ENCODE peak calls at places on chromosomes 4 and X, in five cellular contexts. Q is ovary, E is psoas muscle, W is WERI-Rb-1, P is fibroblast of lung. V is an unnamed sample.

GRCh38 chrX:43860646-43861370 is 21.4 kb downstream of the MAOB start:
- DNase-seq in E (no peak), P (peak; percentile 72), W (no peak), Q (no peak), V (no peak)

GRCh38 chrX:71619193-71619592 is 882 bp upstream of the CXCR3 start:
- DNase-seq in P (peak; percentile 42), E (no peak), Q (no peak), W (no peak), V (no peak)

GRCh38 chrX:26788402-26788998 is 572.5 kb downstream of the MAGEB5 start:
- DNase-seq in E (no peak), W (no peak), P (no peak), Q (no peak), V (no peak)

GRCh38 chr4:53378171-53378482 is 686 bp downstream of the FIP1L1 start:
- DNase-seq in P (no peak), Q (no peak), E (no peak), W (no peak), V (no peak)

GRCh38 chr4:6909970-6910339 is 329 bp downstream of the TBC1D14 start:
- DNase-seq in P (no peak), E (peak; percentile 68), W (peak; percentile 29), Q (peak; percentile 57), V (no peak)

GRCh38 chr4:185128272-185129119 is 14.6 kb upstream of the SLC25A4 start:
- DNase-seq in Q (peak; percentile 64), W (no peak), E (peak; percentile 61), P (peak; percentile 19), V (peak; percentile 91)

GRCh38 chr4:156560701-156561100 is 410.9 kb downstream of the PDGFC start:
- DNase-seq in W (no peak), Q (no peak), E (no peak), P (peak; percentile 37), V (no peak)

GRCh38 chr4:47525154-47525819 is 40.2 kb downstream of the ATP10D start:
- DNase-seq in E (no peak), P (peak; percentile 98), W (no peak), Q (no peak), V (no peak)

GRCh38 chr4:41437264-41437566 is 100.7 kb upstream of the LIMCH1 start:
- DNase-seq in Q (no peak), W (peak; percentile 23), P (no peak), E (no peak), V (no peak)

GRCh38 chr4:110236324-110236723 is 37.9 kb upstream of the ELOVL6 start:
- DNase-seq in E (no peak), Q (no peak), P (no peak), W (no peak), V (no peak)

GRCh38 chr4:110231869-110232268 is 33.5 kb upstream of the ELOVL6 start:
- DNase-seq in E (no peak), W (no peak), Q (no peak), P (no peak), V (no peak)
- H3K4me3 ChIP-seq in E (no peak overlapping the region), W (no peak overlapping the region), Q (no peak overlapping the region), P (no peak overlapping the region), V (no peak overlapping the region)

GRCh38 chr4:120055167-120055566 is 11.5 kb downstream of the MAD2L1 start:
- DNase-seq in Q (no peak), E (no peak), P (peak; percentile 7), W (no peak), V (no peak)

GRCh38 chr4:120057416-120057815 is 9.2 kb downstream of the MAD2L1 start:
- DNase-seq in Q (no peak), E (no peak), W (no peak), P (no peak), V (no peak)

GRCh38 chr4:120053916-120054315 is 12.7 kb downstream of the MAD2L1 start:
- DNase-seq in P (no peak), Q (no peak), W (no peak), E (no peak), V (no peak)

GRCh38 chr4:120056249-120056648 is 10.4 kb downstream of the MAD2L1 start:
- DNase-seq in Q (no peak), E (no peak), P (peak; percentile 39), W (no peak), V (no peak)

DNA sequence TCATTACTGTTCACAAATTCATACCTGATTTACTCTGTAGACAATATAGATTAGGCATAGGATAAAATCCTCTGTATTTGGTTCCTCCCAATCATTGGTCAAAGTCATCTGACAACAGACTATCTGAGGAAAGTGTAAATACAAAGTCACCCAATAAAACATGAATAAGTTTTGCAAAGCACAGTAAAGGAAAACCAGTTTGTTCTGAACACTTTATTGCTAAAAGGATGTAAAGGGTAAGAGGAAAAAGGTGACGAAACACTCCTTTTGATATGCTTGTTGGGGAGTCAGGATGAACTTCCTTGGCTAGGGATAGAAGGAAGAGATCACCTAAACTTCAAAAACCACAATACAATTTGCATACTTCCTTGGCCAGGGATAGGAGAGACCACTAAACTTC is 10.9 kb downstream of the MAD2L1 start:
- DNase-seq in W (no peak), P (peak; percentile 6), E (no peak), Q (no peak), V (no peak)
- H3K36me3 ChIP-seq in W (peaks cover 42% of the 10 kb centered on the region), P (no peaks in the 10 kb centered on the region), E (no peaks in the 10 kb centered on the region), Q (no peaks in the 10 kb centered on the region), V (peaks cover 10% of the 10 kb centered on the region)

GRCh38 chr4:5158391-5158770 is 107.1 kb downstream of the STK32B start:
- DNase-seq in Q (no peak), W (no peak), P (no peak), E (no peak), V (no peak)

GRCh38 chr4:5160668-5161067 is 109.4 kb downstream of the STK32B start:
- DNase-seq in W (no peak), P (no peak), Q (no peak), E (no peak), V (no peak)

GRCh38 chr4:5156677-5157076 is 105.4 kb downstream of the STK32B start:
- DNase-seq in Q (no peak), E (no peak), W (no peak), P (no peak), V (no peak)

GRCh38 chr4:5158825-5159224 is 107.5 kb downstream of the STK32B start:
- DNase-seq in P (no peak), W (no peak), E (no peak), Q (no peak), V (no peak)

DNA sequence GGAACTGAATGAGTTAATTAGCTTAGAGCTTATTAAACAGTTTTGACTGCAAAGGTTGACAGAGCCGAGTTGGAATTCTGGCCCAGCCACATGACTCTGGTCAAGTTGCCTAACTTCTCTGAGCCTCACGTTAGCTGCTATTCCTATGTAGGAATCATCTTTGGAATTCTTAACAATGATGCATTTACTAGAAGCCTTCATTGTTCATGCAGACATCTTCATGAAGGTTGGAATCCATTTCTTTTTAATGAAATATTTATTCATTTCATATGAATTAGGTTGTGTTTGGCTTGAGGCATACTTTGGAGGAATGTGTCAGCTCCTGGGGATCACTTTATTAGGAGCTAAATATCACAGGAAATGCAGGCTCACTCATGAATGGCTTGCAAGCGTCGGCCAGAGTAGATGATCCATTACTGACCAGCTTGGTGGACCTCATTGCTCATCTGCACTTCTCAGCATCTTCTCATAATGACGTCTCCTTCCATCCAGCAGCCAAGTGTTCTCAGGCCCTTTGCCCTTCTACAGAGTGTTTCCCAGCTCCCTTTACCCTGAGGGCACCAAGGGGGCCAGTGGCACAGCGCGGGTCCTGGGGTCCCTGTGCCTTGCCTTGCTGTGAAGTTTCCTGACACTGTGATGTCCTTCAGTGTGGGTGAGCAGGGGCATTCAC is 106.6 kb downstream of the STK32B start:
- DNase-seq in W (no peak), P (peak; percentile 17), Q (no peak), E (no peak), V (no peak)
- H3K27me3 ChIP-seq in W (no peaks in the 10 kb centered on the region), P (no peaks in the 10 kb centered on the region), Q (no peaks in the 10 kb centered on the region), E (no peaks in the 10 kb centered on the region), V (no peaks in the 10 kb centered on the region)

GRCh38 chr4:2870098-2870497 is 26.5 kb downstream of the ADD1 start:
- DNase-seq in P (no peak), W (no peak), Q (no peak), E (no peak), V (no peak)

GRCh38 chr4:2867758-2868491 is 24.3 kb downstream of the ADD1 start:
- DNase-seq in Q (peak; percentile 35), P (peak; percentile 34), E (no peak), W (peak; percentile 88), V (peak; percentile 38)

GRCh38 chr4:2869659-2870058 is 26.0 kb downstream of the ADD1 start:
- DNase-seq in P (no peak), Q (no peak), W (peak; percentile 74), E (no peak), V (no peak)

GRCh38 chr4:2866891-2867290 is 23.2 kb downstream of the ADD1 start:
- DNase-seq in P (peak; percentile 60), Q (no peak), E (no peak), W (no peak), V (no peak)

DNA sequence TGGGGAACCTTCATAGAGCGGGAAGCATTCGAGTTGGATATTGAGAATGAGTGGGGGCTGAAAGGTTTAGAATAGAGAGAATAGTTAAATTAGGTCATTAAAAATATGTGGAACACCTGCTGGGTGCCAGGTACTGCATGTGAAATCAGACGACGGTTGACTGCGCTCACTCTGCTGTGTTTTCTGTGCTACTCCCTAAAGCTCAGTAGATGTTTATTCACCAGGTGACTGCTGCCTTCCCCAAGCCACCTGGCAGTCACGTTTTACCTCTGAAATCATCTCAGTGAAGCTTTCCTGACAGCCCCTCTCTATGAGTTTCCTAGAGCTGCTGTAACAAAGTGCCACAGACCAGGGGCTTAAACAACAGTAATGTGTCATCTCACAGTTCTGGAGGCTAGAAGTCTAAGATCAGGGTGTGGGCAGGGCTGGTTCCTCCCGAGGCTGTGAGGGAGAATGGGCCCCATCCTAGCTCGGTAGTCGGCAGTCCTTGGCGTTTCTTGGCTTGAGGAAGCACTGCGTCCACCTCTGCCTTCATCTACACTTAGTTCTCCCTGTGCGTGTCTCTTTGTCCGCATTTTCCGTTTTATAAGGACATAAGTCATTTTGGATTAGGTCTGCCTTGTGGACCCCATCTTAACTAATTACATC is 25.3 kb downstream of the ADD1 start:
- DNase-seq in W (no peak), P (no peak), E (no peak), Q (no peak), V (no peak)
- H3K4me3 ChIP-seq in W (peak overlapping the region; percentile 44), P (no peak overlapping the region), E (peak overlapping the region; percentile 48), Q (no peak overlapping the region), V (peak overlapping the region; percentile 25)

V was measured in H7.